ENCODE peak calls at places on chromosomes 7 and 10, in six cellular contexts. One of them, this sample, is unnamed.

GRCh38 chr7:5532520-5533335 is 109.1 kb upstream of the TNRC18 start:
- DNase-seq in Jurkat, Clone E6-1: no peak
- DNase-seq in upper lobe of right lung: peak
- DNase-seq in CD8-positive, alpha-beta memory T cell: peak
- DNase-seq in IMR-90: no peak
- DNase-seq in astrocyte of the cerebellum: no peak
- DNase-seq in this sample: peak

GRCh38 chr7:119572132-119572531 is 700.8 kb upstream of the KCND2 start:
- DNase-seq in Jurkat, Clone E6-1: no peak
- DNase-seq in CD8-positive, alpha-beta memory T cell: no peak
- DNase-seq in astrocyte of the cerebellum: no peak
- DNase-seq in upper lobe of right lung: no peak
- DNase-seq in IMR-90: no peak
- DNase-seq in this sample: no peak

GRCh38 chr10:127234306-127234800 is 38.0 kb upstream of the INSYN2A start:
- DNase-seq in CD8-positive, alpha-beta memory T cell: no peak
- DNase-seq in astrocyte of the cerebellum: no peak
- DNase-seq in IMR-90: no peak
- DNase-seq in upper lobe of right lung: no peak
- DNase-seq in Jurkat, Clone E6-1: no peak
- DNase-seq in this sample: no peak

GRCh38 chr7:7595451-7595850 is 28.8 kb downstream of the MIOS start:
- DNase-seq in astrocyte of the cerebellum: peak
- DNase-seq in CD8-positive, alpha-beta memory T cell: no peak
- DNase-seq in Jurkat, Clone E6-1: peak
- DNase-seq in IMR-90: peak
- DNase-seq in upper lobe of right lung: no peak
- DNase-seq in this sample: no peak

GRCh38 chr7:27992092-27992491 is 188.5 kb downstream of the JAZF1 start:
- DNase-seq in IMR-90: peak
- DNase-seq in Jurkat, Clone E6-1: no peak
- DNase-seq in upper lobe of right lung: no peak
- DNase-seq in CD8-positive, alpha-beta memory T cell: no peak
- DNase-seq in astrocyte of the cerebellum: peak
- DNase-seq in this sample: no peak

GRCh38 chr10:11175823-11176243 is 158.2 kb downstream of the CELF2 start:
- DNase-seq in astrocyte of the cerebellum: no peak
- DNase-seq in upper lobe of right lung: no peak
- DNase-seq in CD8-positive, alpha-beta memory T cell: no peak
- DNase-seq in IMR-90: no peak
- DNase-seq in Jurkat, Clone E6-1: no peak
- DNase-seq in this sample: peak

GRCh38 chr7:51316666-51317581 is at the start of gene COBL:
- DNase-seq in astrocyte of the cerebellum: no peak
- DNase-seq in IMR-90: no peak
- DNase-seq in Jurkat, Clone E6-1: no peak
- DNase-seq in CD8-positive, alpha-beta memory T cell: no peak
- DNase-seq in upper lobe of right lung: peak
- DNase-seq in this sample: no peak

GRCh38 chr10:123449234-123449962 is 216.8 kb upstream of the GPR26 start:
- DNase-seq in upper lobe of right lung: no peak
- DNase-seq in astrocyte of the cerebellum: no peak
- DNase-seq in IMR-90: no peak
- DNase-seq in CD8-positive, alpha-beta memory T cell: no peak
- DNase-seq in Jurkat, Clone E6-1: no peak
- DNase-seq in this sample: no peak

GRCh38 chr10:22564060-22564459 is 150.3 kb downstream of the PIP4K2A start:
- DNase-seq in Jurkat, Clone E6-1: peak
- DNase-seq in upper lobe of right lung: no peak
- DNase-seq in CD8-positive, alpha-beta memory T cell: no peak
- DNase-seq in astrocyte of the cerebellum: no peak
- DNase-seq in IMR-90: no peak
- DNase-seq in this sample: no peak

GRCh38 chr10:102113261-102113955 is 6.8 kb downstream of the LDB1 start:
- DNase-seq in upper lobe of right lung: no peak
- DNase-seq in CD8-positive, alpha-beta memory T cell: no peak
- DNase-seq in astrocyte of the cerebellum: no peak
- DNase-seq in IMR-90: no peak
- DNase-seq in Jurkat, Clone E6-1: no peak
- DNase-seq in this sample: no peak
- H3K4me3 ChIP-seq in upper lobe of right lung: peak
- H3K4me3 ChIP-seq in CD8-positive, alpha-beta memory T cell: peak
- H3K4me3 ChIP-seq in astrocyte of the cerebellum: peak
- H3K4me3 ChIP-seq in IMR-90: peak
- H3K4me3 ChIP-seq in Jurkat, Clone E6-1: peak
- H3K4me3 ChIP-seq in this sample: peak

DNA sequence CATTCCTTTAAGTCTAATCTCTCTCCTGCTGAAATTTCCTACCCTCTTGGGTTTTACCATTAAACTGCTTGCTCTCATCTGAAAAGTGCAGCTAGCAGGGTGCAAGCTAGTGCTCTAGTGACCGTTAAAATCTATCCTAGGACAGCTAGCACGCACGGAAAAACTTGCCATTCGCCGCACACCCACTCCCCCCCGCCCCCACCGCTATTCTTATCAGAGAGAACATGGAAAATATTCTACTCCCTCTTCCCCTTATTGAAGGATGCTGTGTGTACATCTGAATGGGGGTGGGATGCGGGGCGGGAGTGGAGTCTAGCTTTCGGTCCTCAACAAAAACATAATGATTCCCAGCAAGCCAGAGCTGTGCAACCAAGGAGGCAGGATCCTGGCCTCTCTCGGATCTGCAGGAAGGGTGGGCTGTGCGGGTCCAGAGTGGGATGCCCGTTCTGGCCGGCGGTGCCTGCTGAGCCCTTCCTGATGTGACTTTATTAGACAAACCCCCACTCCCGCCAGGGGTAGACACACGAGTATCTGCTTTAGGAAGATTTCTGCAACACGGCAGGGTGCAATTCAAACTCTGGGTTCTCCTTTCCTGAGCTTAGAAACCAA is 1.1 kb upstream of the ADRA2A start:
- DNase-seq in IMR-90: no peak
- DNase-seq in astrocyte of the cerebellum: no peak
- DNase-seq in Jurkat, Clone E6-1: no peak
- DNase-seq in upper lobe of right lung: no peak
- DNase-seq in CD8-positive, alpha-beta memory T cell: no peak
- DNase-seq in this sample: no peak
- H3K4me3 ChIP-seq in IMR-90: no peak
- H3K4me3 ChIP-seq in astrocyte of the cerebellum: peak
- H3K4me3 ChIP-seq in Jurkat, Clone E6-1: no peak
- H3K4me3 ChIP-seq in upper lobe of right lung: peak
- H3K4me3 ChIP-seq in CD8-positive, alpha-beta memory T cell: no peak
- H3K4me3 ChIP-seq in this sample: no peak

DNA sequence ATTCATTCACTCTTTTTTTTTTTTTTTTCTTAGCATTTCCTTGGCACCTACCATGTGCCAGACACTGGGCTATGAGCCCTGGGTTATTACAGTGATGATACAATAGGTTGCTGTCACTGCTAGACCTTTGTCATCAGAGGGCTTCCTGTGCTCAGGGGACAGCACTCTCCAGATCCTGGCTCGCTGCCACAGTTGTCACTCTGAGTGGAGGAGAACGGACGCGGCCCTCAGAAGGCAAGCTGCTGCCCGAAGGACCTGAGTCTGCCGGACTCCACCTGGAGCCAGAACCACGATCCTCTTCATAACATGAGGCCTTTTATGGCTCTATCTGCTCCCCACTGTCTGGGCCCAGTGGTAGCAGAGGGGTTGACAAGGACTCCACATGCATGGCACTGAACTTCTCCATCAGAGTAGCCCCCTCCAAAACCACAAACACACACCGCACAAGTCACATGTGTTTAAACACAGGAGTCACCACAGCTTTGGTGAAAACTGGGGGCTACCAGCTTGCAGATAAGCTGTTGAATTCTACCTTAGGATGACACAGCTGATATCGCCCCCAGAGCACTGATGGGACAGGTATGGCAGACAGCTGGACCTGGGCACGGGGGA is 94.7 kb upstream of the EFCAB10 start:
- DNase-seq in Jurkat, Clone E6-1: peak
- DNase-seq in CD8-positive, alpha-beta memory T cell: peak
- DNase-seq in astrocyte of the cerebellum: no peak
- DNase-seq in upper lobe of right lung: no peak
- DNase-seq in IMR-90: no peak
- DNase-seq in this sample: peak
- H3K4me3 ChIP-seq in Jurkat, Clone E6-1: no peak
- H3K4me3 ChIP-seq in CD8-positive, alpha-beta memory T cell: no peak
- H3K4me3 ChIP-seq in astrocyte of the cerebellum: no peak
- H3K4me3 ChIP-seq in upper lobe of right lung: no peak
- H3K4me3 ChIP-seq in IMR-90: no peak
- H3K4me3 ChIP-seq in this sample: peak

DNA sequence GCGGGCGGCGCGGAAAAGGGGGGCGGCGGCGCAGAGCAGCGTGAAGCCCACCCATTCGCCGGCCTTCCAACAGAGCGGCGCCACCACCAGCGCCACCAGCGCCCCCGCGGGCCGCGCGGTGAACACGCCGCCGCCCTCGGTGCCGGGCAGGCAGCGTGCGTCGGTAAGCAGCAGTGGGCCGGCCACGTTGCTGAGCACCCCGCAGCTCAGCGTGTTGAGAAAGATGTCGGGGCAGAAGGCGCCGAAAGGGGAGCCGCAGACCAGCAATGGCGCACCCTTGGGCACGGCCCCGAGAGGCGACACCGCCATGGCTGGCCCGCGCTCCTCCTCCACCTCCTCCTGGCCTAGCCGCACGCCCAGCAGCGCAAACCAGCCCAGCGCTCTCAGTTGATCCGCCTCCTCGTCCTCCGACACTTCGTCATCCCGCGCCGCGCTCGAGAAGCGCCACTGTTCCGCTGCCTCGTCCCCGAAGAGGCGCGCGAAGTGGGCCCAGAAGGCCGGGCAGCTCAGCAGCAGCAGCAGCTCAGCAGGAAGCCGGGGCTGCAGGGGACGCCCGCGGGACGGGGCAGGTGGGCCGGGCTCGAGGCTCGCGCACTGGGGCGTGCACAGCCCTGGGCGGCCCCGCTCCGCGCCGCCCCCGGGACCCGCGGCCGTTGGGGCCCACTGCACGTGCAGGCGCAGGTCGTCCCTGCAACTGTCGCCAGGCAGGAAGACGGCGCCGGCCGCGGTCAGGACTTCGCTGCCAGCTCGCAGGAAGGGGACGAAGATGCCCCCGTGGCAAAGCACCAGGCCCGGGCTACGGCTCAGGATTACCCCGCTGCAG is 623 bp downstream of the TYSND1 start:
- DNase-seq in IMR-90: peak
- DNase-seq in CD8-positive, alpha-beta memory T cell: peak
- DNase-seq in Jurkat, Clone E6-1: peak
- DNase-seq in upper lobe of right lung: peak
- DNase-seq in astrocyte of the cerebellum: no peak
- DNase-seq in this sample: peak
- H3K4me3 ChIP-seq in IMR-90: peak
- H3K4me3 ChIP-seq in CD8-positive, alpha-beta memory T cell: peak
- H3K4me3 ChIP-seq in Jurkat, Clone E6-1: peak
- H3K4me3 ChIP-seq in upper lobe of right lung: peak
- H3K4me3 ChIP-seq in astrocyte of the cerebellum: peak
- H3K4me3 ChIP-seq in this sample: peak

DNA sequence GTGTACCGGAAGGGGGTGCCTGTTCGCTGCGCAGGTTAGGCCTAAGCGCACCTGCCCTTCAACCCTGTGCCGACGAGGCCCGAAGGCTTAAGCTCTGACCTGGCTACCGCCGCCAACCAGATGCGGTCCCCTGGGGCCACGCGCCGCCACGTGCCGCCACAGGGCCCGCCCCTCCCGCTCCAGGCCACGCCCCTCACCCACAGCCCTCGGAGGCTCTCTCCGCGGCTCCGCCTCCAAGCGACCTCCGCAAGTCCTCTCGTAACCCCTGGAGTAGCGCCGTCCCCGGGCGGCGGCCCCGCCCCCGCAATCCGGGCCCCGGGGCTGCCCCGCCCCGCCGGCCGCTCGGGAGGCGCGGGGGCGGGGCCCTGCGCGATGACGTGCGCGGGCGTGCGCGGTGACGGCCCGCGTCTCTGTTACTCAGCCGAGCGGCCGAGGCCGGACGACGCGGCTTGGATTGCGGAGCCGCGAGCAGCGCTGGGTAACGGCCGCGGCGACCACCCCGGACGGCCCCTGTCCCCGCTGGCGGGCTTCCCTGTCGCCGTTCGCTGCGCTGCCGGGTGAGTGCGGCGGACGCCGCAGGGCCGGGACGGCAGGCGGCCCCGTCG is at the start of gene MAPK8:
- DNase-seq in CD8-positive, alpha-beta memory T cell: peak
- DNase-seq in upper lobe of right lung: peak
- DNase-seq in astrocyte of the cerebellum: peak
- DNase-seq in IMR-90: peak
- DNase-seq in Jurkat, Clone E6-1: peak
- DNase-seq in this sample: peak
- H3K4me3 ChIP-seq in CD8-positive, alpha-beta memory T cell: peak
- H3K4me3 ChIP-seq in upper lobe of right lung: peak
- H3K4me3 ChIP-seq in astrocyte of the cerebellum: peak
- H3K4me3 ChIP-seq in IMR-90: peak
- H3K4me3 ChIP-seq in Jurkat, Clone E6-1: peak
- H3K4me3 ChIP-seq in this sample: peak

DNA sequence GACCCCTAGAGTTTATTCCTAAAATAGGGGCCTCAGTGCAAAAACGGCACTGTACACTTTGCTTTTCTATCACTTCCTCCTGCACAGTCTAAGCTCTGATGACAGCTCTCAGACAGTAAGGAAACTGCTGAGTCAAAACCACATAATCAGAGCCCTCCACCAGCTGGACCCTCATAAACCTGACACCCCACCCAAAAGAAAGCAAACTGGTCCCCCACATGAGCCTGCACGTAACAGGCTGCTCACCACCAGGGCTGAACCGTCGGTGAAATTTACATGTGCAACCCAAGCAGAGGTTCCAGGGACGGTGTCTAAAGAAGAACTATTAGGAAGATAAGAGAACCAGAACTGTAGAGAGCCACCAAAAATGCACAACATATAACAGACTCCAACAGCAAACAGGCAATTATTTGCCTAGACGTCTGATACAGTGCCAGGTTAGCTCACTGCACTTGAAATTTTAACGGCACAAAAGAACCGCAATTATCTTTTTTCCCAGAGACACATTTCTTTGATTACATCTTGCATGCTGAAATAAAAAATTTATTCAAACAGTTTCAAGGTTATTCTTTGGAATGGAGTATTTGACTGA is 19.6 kb downstream of the SGMS1 start:
- DNase-seq in IMR-90: no peak
- DNase-seq in astrocyte of the cerebellum: no peak
- DNase-seq in CD8-positive, alpha-beta memory T cell: no peak
- DNase-seq in Jurkat, Clone E6-1: no peak
- DNase-seq in upper lobe of right lung: no peak
- DNase-seq in this sample: no peak
- H3K4me3 ChIP-seq in IMR-90: no peak
- H3K4me3 ChIP-seq in astrocyte of the cerebellum: no peak
- H3K4me3 ChIP-seq in CD8-positive, alpha-beta memory T cell: no peak
- H3K4me3 ChIP-seq in Jurkat, Clone E6-1: no peak
- H3K4me3 ChIP-seq in upper lobe of right lung: no peak
- H3K4me3 ChIP-seq in this sample: peak

GRCh38 chr10:119441921-119442757 is 100.4 kb downstream of the RGS10 start:
- DNase-seq in astrocyte of the cerebellum: no peak
- DNase-seq in Jurkat, Clone E6-1: peak
- DNase-seq in CD8-positive, alpha-beta memory T cell: no peak
- DNase-seq in IMR-90: no peak
- DNase-seq in upper lobe of right lung: peak
- DNase-seq in this sample: no peak
- H3K4me3 ChIP-seq in astrocyte of the cerebellum: no peak
- H3K4me3 ChIP-seq in Jurkat, Clone E6-1: no peak
- H3K4me3 ChIP-seq in CD8-positive, alpha-beta memory T cell: no peak
- H3K4me3 ChIP-seq in IMR-90: no peak
- H3K4me3 ChIP-seq in upper lobe of right lung: no peak
- H3K4me3 ChIP-seq in this sample: no peak

GRCh38 chr10:63593576-63593975 is 72.4 kb downstream of the REEP3 start:
- DNase-seq in Jurkat, Clone E6-1: no peak
- DNase-seq in astrocyte of the cerebellum: no peak
- DNase-seq in CD8-positive, alpha-beta memory T cell: no peak
- DNase-seq in IMR-90: peak
- DNase-seq in upper lobe of right lung: no peak
- DNase-seq in this sample: no peak
- H3K4me3 ChIP-seq in Jurkat, Clone E6-1: no peak
- H3K4me3 ChIP-seq in astrocyte of the cerebellum: no peak
- H3K4me3 ChIP-seq in CD8-positive, alpha-beta memory T cell: no peak
- H3K4me3 ChIP-seq in IMR-90: no peak
- H3K4me3 ChIP-seq in upper lobe of right lung: no peak
- H3K4me3 ChIP-seq in this sample: no peak

This sample was measured in CD4-positive, CD25-positive, alpha-beta regulatory T cell.